ENCODE peak calls at places on chromosomes 12 and 14, in five cellular contexts. W is heart left ventricle, P is fibroblast of lung, F is ovary, Y is pancreas. Z is an unnamed sample.

GRCh38 chr14:95871531-95871930 is 5.1 kb upstream of the TUNAR start:
- DNase-seq in Y (no peak), F (no peak), P (no peak), W (no peak), Z (no peak)

GRCh38 chr14:97353102-97353501 is 555.9 kb downstream of the VRK1 start:
- DNase-seq in P (no peak), F (no peak), W (no peak), Y (no peak), Z (no peak)

GRCh38 chr12:2853626-2854025 is 3.2 kb downstream of the TEX52 start:
- DNase-seq in P (peak; percentile 63), Y (peak; percentile 71), W (peak; percentile 85), F (peak; percentile 92), Z (peak; percentile 47)

GRCh38 chr12:9149372-9149771 is 33.7 kb upstream of the A2M start:
- DNase-seq in Y (no peak), P (no peak), W (no peak), F (no peak), Z (no peak)

GRCh38 chr14:60204843-60205774 is 39.9 kb upstream of the DHRS7 start:
- DNase-seq in P (no peak), Y (no peak), F (no peak), W (no peak), Z (no peak)

GRCh38 chr14:84874436-84874835 is 655.5 kb upstream of the FLRT2 start:
- DNase-seq in Y (no peak), W (no peak), F (no peak), P (no peak), Z (no peak)

GRCh38 chr12:112446008-112446725 is 27.4 kb downstream of the PTPN11 start:
- DNase-seq in P (no peak), F (no peak), Y (no peak), W (no peak), Z (no peak)

GRCh38 chr14:64296561-64296960 is 2.4 kb upstream of the ESR2 start:
- DNase-seq in W (no peak), F (no peak), Y (no peak), P (peak; percentile 9), Z (no peak)

GRCh38 chr14:36091096-36091495 is 85.4 kb downstream of the PTCSC3 start:
- DNase-seq in W (no peak), P (peak; percentile 96), F (no peak), Y (peak; percentile 48), Z (peak; percentile 92)

GRCh38 chr14:100785338-100785615 is 40.6 kb upstream of the MEG3 start:
- DNase-seq in W (peak; percentile 8), F (no peak), Y (no peak), P (no peak), Z (no peak)

GRCh38 chr14:56659964-56660551 is 80.5 kb downstream of the TMEM260 start:
- DNase-seq in W (no peak), F (no peak), P (peak; percentile 44), Y (no peak), Z (peak; percentile 27)

GRCh38 chr14:92688434-92689375 is 59.7 kb downstream of the LGMN start:
- DNase-seq in F (no peak), W (no peak), P (no peak), Y (peak; percentile 42), Z (no peak)

GRCh38 chr14:92687681-92688433 is 60.6 kb downstream of the LGMN start:
- DNase-seq in P (peak; percentile 52), Y (peak; percentile 59), F (no peak), W (no peak), Z (no peak)

GRCh38 chr14:92685784-92686355 is 62.6 kb downstream of the LGMN start:
- DNase-seq in W (no peak), F (no peak), Y (no peak), P (no peak), Z (no peak)

GRCh38 chr14:92686411-92686762 is 62.0 kb downstream of the LGMN start:
- DNase-seq in Y (no peak), P (no peak), W (no peak), F (no peak), Z (no peak)

DNA sequence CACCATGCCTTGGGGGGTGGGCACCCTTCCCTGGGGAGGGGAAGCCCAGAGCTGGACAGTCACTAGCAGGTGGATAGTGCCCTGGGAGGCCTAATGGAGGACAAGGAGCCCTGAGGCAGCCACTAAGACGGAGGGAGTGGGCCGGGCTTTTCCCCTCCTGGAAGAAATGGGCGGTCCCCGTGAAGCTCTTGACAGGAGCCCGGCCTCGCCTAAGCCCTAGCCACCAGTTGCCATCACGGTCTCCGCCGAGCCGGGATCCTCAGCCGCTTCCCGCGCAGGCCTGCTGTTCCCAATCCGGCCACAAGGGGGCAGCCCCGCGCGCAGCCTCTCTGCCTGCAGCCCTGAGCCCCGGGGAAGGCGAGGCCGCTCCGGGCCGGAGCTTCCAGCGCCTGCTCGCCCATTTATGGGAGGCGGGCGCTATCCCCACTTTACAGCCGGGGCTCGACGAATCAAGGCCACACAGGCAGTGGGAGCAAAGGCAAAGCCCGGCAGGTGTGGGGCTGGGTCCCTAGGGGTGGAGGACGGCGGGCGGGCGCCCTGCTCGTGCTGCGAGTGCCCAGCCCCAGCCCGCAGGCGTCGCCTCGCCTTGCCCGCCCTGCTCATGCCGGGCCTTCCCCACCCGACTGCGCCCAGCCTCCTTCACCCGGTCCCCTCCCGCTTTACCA is 61.5 kb downstream of the LGMN start:
- DNase-seq in Y (peak; percentile 69), W (peak; percentile 75), P (peak; percentile 59), F (peak; percentile 79), Z (no peak)
- TF ChIP-seq CTCF in Y (peak; percentile 98), W (peak; percentile 95), P (peak; percentile 87), F (peak; percentile 98), Z (peak; percentile 91)

GRCh38 chr14:31461545-31461944 is 4.2 kb upstream of the DTD2 start:
- DNase-seq in W (no peak), P (no peak), Y (no peak), F (no peak), Z (no peak)

GRCh38 chr14:31457665-31458659 is 656 bp upstream of the DTD2 start:
- DNase-seq in Y (no peak), P (peak; percentile 8), F (no peak), W (no peak), Z (no peak)

GRCh38 chr14:31456841-31457664 is at the start of gene DTD2:
- DNase-seq in W (peak; percentile 96), F (peak; percentile 94), P (peak; percentile 91), Y (peak; percentile 92), Z (peak; percentile 73)
- TF ChIP-seq CTCF in W (no peak), F (no peak), P (no peak), Y (no peak), Z (no peak)

GRCh38 chr12:125773033-125773432 is 707.8 kb downstream of the AACS start:
- DNase-seq in Y (no peak), W (no peak), F (no peak), P (peak; percentile 8), Z (no peak)
- TF ChIP-seq CTCF in Y (no peak), W (no peak), F (no peak), P (no peak), Z (peak; percentile 18)

DNA sequence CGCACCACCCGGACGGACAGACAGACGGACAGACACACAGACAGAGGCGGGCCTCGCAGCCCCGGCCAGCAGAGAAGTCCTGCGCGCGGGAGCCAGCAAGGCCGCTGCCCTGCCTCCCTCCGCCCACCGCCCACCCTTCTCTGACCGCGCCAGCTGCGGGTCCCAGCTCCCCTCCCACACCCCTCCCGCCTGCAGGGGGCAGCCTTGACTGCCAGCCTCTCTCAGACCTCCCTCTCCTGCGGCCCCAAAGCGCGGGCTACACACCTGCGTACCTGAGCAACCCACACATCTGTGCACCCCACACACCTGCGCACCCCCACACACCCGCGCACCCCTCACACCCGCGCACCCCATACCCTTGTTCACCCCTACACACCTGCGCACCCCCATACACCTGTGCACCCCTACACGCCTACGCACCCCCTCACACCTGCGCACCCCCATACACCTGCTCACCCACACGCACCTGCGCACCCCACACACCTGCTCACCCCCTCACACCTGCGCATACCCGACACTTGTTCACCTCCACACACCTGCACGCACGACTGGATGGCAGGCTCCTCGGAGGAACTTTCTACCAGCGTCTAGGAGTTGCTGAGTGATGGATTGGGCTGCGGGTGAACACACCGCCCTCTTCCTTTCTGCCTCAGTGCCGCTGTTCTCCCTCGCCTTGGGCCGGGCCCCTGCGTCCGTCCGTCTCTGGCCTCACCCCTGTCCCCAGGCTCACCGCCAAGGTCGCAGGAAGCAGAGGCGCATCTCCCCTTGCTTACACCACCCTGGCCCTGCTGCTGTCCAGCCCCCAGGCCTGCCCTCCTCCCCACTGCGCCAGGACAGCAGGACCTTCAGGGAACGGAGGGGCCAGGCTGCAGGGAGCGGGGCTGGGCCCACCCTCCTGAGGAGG is 20.8 kb upstream of the TMEM106C start:
- DNase-seq in Y (no peak), W (no peak), F (peak; percentile 39), P (no peak), Z (no peak)
- TF ChIP-seq CTCF in Y (no peak), W (no peak), F (no peak), P (no peak), Z (no peak)

GRCh38 chr12:752673-753400 is 458 bp downstream of the WNK1 start:
- DNase-seq in P (peak; percentile 42), W (peak; percentile 70), Y (peak; percentile 59), F (peak; percentile 73), Z (no peak)
- TF ChIP-seq CTCF in P (no peak), W (no peak), Y (no peak), F (peak; percentile 22), Z (no peak)

GRCh38 chr12:240566-240965 is 22.1 kb downstream of the SLC6A13 start:
- DNase-seq in P (no peak), F (no peak), W (no peak), Y (no peak), Z (no peak)
- TF ChIP-seq CTCF in P (no peak), F (no peak), W (no peak), Y (no peak), Z (no peak)

Z was measured in HFF-Myc.